ENCODE peak calls at places on chromosomes 16 and 17, in four cellular contexts. Q is WTC11, L is T-helper 9 cell, N is HFFc6. X is an unnamed sample.

GRCh38 chr16:50065624-50066481 is at the start of gene HEATR3:
- DNase-seq in Q (peak), N (peak), L (peak), X (peak)

GRCh38 chr17:59154721-59155438 is at the start of gene SKA2:
- DNase-seq in N (no peak), L (peak), Q (peak), X (no peak)

GRCh38 chr17:50177476-50177875 is 11.7 kb downstream of the SGCA start:
- DNase-seq in Q (no peak), L (no peak), N (peak), X (no peak)

GRCh38 chr16:11783319-11784047 is 13.6 kb downstream of the ZC3H7A start:
- DNase-seq in N (peak), Q (no peak), L (peak), X (no peak)

GRCh38 chr16:24146523-24146922 is 109.6 kb upstream of the CACNG3 start:
- DNase-seq in L (no peak), Q (no peak), N (no peak), X (no peak)

GRCh38 chr16:50308237-50308965 is 42.0 kb downstream of the ADCY7 start:
- DNase-seq in Q (no peak), N (no peak), L (no peak), X (no peak)

GRCh38 chr17:41061969-41062368 is 2.1 kb upstream of the KRTAP2-3 start:
- DNase-seq in N (peak), Q (no peak), L (no peak), X (peak)

GRCh38 chr17:55238931-55239297 is 25.8 kb upstream of the HLF start:
- DNase-seq in Q (peak), L (peak), N (no peak), X (no peak)

GRCh38 chr16:69073181-69073669 is 32.2 kb upstream of the HAS3 start:
- DNase-seq in L (no peak), Q (no peak), N (peak), X (peak)

GRCh38 chr16:19223235-19223847 is 55.3 kb downstream of the SYT17 start:
- DNase-seq in Q (peak), N (no peak), L (peak), X (peak)

GRCh38 chr17:79991924-79992656 is 43.6 kb downstream of the TBC1D16 start:
- DNase-seq in N (no peak), Q (no peak), L (no peak), X (no peak)

GRCh38 chr16:26667271-26667703 is 399.4 kb upstream of the C16orf82 start:
- DNase-seq in L (no peak), Q (peak), N (no peak), X (no peak)

GRCh38 chr17:68346448-68346847 is 55.2 kb downstream of the ARSG start:
- DNase-seq in L (peak), Q (no peak), N (no peak), X (no peak)

GRCh38 chr17:859461-860195 is 77.5 kb downstream of the MRM3 start:
- DNase-seq in Q (no peak), L (no peak), N (peak), X (no peak)

GRCh38 chr17:43540821-43541674 is 5.1 kb downstream of the ETV4 start:
- DNase-seq in N (no peak), L (no peak), Q (peak), X (no peak)

GRCh38 chr17:56785396-56785795 is 48.3 kb downstream of the C17orf67 start:
- DNase-seq in Q (no peak), N (peak), L (no peak), X (peak)

GRCh38 chr16:67529639-67530012 is 997 bp downstream of the RIPOR1 start:
- DNase-seq in Q (no peak), N (no peak), L (no peak), X (peak)

GRCh38 chr16:4032768-4033167 is 83.5 kb downstream of the ADCY9 start:
- DNase-seq in L (no peak), Q (no peak), N (no peak), X (no peak)

GRCh38 chr17:70159980-70160379 is 9.4 kb upstream of the KCNJ2 start:
- DNase-seq in N (no peak), L (no peak), Q (no peak), X (peak)

GRCh38 chr16:77564791-77565390 is 130.1 kb upstream of the ADAMTS18 start:
- DNase-seq in N (no peak), Q (no peak), L (no peak), X (peak)

GRCh38 chr16:12574721-12575120 is 229.0 kb downstream of the CPPED1 start:
- DNase-seq in N (no peak), L (no peak), Q (no peak), X (no peak)

GRCh38 chr17:74340470-74341023 is 14.5 kb downstream of the KIF19 start:
- DNase-seq in L (no peak), Q (no peak), N (no peak), X (no peak)

GRCh38 chr17:28416703-28417311 is 10.8 kb upstream of the SLC46A1 start:
- DNase-seq in L (peak), Q (peak), N (peak), X (peak)

GRCh38 chr17:42670199-42670924 is 6.4 kb downstream of the PLEKHH3 start:
- DNase-seq in L (peak), Q (peak), N (no peak), X (no peak)

GRCh38 chr16:55151901-55152300 is 172.1 kb upstream of the IRX6 start:
- DNase-seq in Q (no peak), N (no peak), L (no peak), X (no peak)

GRCh38 chr16:78931267-78932060 is 669.1 kb downstream of the MAF start:
- DNase-seq in N (no peak), Q (no peak), L (no peak), X (no peak)

GRCh38 chr16:83045790-83046189 is 419.0 kb downstream of the CDH13 start:
- DNase-seq in Q (no peak), N (no peak), L (no peak), X (no peak)

GRCh38 chr16:89009343-89010209 is 32.6 kb upstream of the CBFA2T3 start:
- DNase-seq in Q (peak), N (no peak), L (peak), X (no peak)

GRCh38 chr17:4304417-4305027 is 40.7 kb upstream of the ANKFY1 start:
- DNase-seq in L (peak), N (peak), Q (peak), X (no peak)

GRCh38 chr17:45164734-45165269 is 3.1 kb downstream of the HEXIM2 start:
- DNase-seq in Q (no peak), N (no peak), L (no peak), X (no peak)

GRCh38 chr17:51590071-51590470 is 329.7 kb downstream of the UTP18 start:
- DNase-seq in L (no peak), Q (no peak), N (no peak), X (no peak)

GRCh38 chr17:21167303-21167702 is 40.5 kb downstream of the DHRS7B start:
- DNase-seq in L (no peak), N (no peak), Q (no peak), X (no peak)

X was measured in HT1080.